ENCODE peak calls at places on chromosomes 3 and 15, in five cellular contexts. One of them, this sample, is unnamed.

GRCh38 chr3:119220198-119220597 is 20.5 kb downstream of the B4GALT4 start:
- DNase-seq in EL: no peak
- DNase-seq in M059J: no peak
- DNase-seq in NCI-H2107: no peak
- DNase-seq in AG04450: no peak
- DNase-seq in this sample: no peak

GRCh38 chr3:99250272-99250671 is 348.8 kb upstream of the DCBLD2 start:
- DNase-seq in EL: peak
- DNase-seq in M059J: peak
- DNase-seq in NCI-H2107: no peak
- DNase-seq in AG04450: no peak
- DNase-seq in this sample: no peak

GRCh38 chr15:88393719-88394519 is 73.3 kb downstream of the MRPL46 start:
- DNase-seq in EL: no peak
- DNase-seq in M059J: peak
- DNase-seq in NCI-H2107: no peak
- DNase-seq in AG04450: no peak
- DNase-seq in this sample: peak

GRCh38 chr3:152100491-152101086 is 168.1 kb upstream of the MBNL1 start:
- DNase-seq in EL: no peak
- DNase-seq in M059J: no peak
- DNase-seq in NCI-H2107: no peak
- DNase-seq in AG04450: no peak
- DNase-seq in this sample: no peak

GRCh38 chr3:144496116-144496835 is 524.7 kb downstream of the DIPK2A start:
- DNase-seq in EL: no peak
- DNase-seq in M059J: no peak
- DNase-seq in NCI-H2107: no peak
- DNase-seq in AG04450: no peak
- DNase-seq in this sample: peak

GRCh38 chr3:11803977-11804903 is 42.4 kb downstream of the TAMM41 start:
- DNase-seq in EL: peak
- DNase-seq in M059J: peak
- DNase-seq in NCI-H2107: no peak
- DNase-seq in AG04450: no peak
- DNase-seq in this sample: peak

GRCh38 chr3:55519016-55519415 is 31.9 kb upstream of the WNT5A start:
- DNase-seq in EL: peak
- DNase-seq in M059J: peak
- DNase-seq in NCI-H2107: no peak
- DNase-seq in AG04450: no peak
- DNase-seq in this sample: no peak

GRCh38 chr3:58422756-58423324 is 10.8 kb downstream of the PDHB start:
- DNase-seq in EL: no peak
- DNase-seq in M059J: no peak
- DNase-seq in NCI-H2107: no peak
- DNase-seq in AG04450: no peak
- DNase-seq in this sample: no peak

GRCh38 chr3:190616627-190617026 is 102.7 kb downstream of the IL1RAP start:
- DNase-seq in EL: no peak
- DNase-seq in M059J: no peak
- DNase-seq in NCI-H2107: no peak
- DNase-seq in AG04450: no peak
- DNase-seq in this sample: no peak

GRCh38 chr3:173465112-173465511 is 67.6 kb downstream of the NLGN1 start:
- DNase-seq in EL: peak
- DNase-seq in M059J: peak
- DNase-seq in NCI-H2107: no peak
- DNase-seq in AG04450: no peak
- DNase-seq in this sample: peak

GRCh38 chr15:40991355-40991754 is 38.1 kb downstream of the CHAC1 start:
- DNase-seq in EL: no peak
- DNase-seq in M059J: no peak
- DNase-seq in NCI-H2107: no peak
- DNase-seq in AG04450: no peak
- DNase-seq in this sample: no peak

GRCh38 chr3:15630646-15631350 is 29.3 kb downstream of the BTD start:
- DNase-seq in EL: peak
- DNase-seq in M059J: peak
- DNase-seq in NCI-H2107: no peak
- DNase-seq in AG04450: no peak
- DNase-seq in this sample: peak

GRCh38 chr3:49566312-49566711 is 12.0 kb downstream of the BSN start:
- DNase-seq in EL: no peak
- DNase-seq in M059J: no peak
- DNase-seq in NCI-H2107: no peak
- DNase-seq in AG04450: no peak
- DNase-seq in this sample: no peak

GRCh38 chr3:113436794-113437193 is 4.5 kb downstream of the CFAP44 start:
- DNase-seq in EL: peak
- DNase-seq in M059J: peak
- DNase-seq in NCI-H2107: no peak
- DNase-seq in AG04450: peak
- DNase-seq in this sample: peak

GRCh38 chr15:70197945-70198361 is 100.2 kb upstream of the TLE3 start:
- DNase-seq in EL: no peak
- DNase-seq in M059J: no peak
- DNase-seq in NCI-H2107: no peak
- DNase-seq in AG04450: no peak
- DNase-seq in this sample: no peak

GRCh38 chr3:143895805-143896204 is 47.5 kb upstream of the SLC9A9 start:
- DNase-seq in EL: no peak
- DNase-seq in M059J: peak
- DNase-seq in NCI-H2107: no peak
- DNase-seq in AG04450: no peak
- DNase-seq in this sample: no peak

GRCh38 chr3:94226058-94226457 is 163.2 kb downstream of the NSUN3 start:
- DNase-seq in EL: peak
- DNase-seq in M059J: peak
- DNase-seq in NCI-H2107: no peak
- DNase-seq in AG04450: no peak
- DNase-seq in this sample: no peak

GRCh38 chr15:32698773-32699390 is 18.9 kb upstream of the GREM1 start:
- DNase-seq in EL: no peak
- DNase-seq in M059J: peak
- DNase-seq in NCI-H2107: no peak
- DNase-seq in AG04450: no peak
- DNase-seq in this sample: no peak

GRCh38 chr15:70299931-70300858 is 202.5 kb upstream of the TLE3 start:
- DNase-seq in EL: no peak
- DNase-seq in M059J: no peak
- DNase-seq in NCI-H2107: peak
- DNase-seq in AG04450: no peak
- DNase-seq in this sample: no peak

GRCh38 chr3:194296832-194297666 is 54.1 kb downstream of the CPN2 start:
- DNase-seq in EL: no peak
- DNase-seq in M059J: peak
- DNase-seq in NCI-H2107: no peak
- DNase-seq in AG04450: no peak
- DNase-seq in this sample: no peak

GRCh38 chr3:128623762-128624176 is 26.8 kb downstream of the RPN1 start:
- DNase-seq in EL: peak
- DNase-seq in M059J: no peak
- DNase-seq in NCI-H2107: no peak
- DNase-seq in AG04450: peak
- DNase-seq in this sample: no peak

GRCh38 chr3:127444761-127445160 is 145.8 kb downstream of the TPRA1 start:
- DNase-seq in EL: no peak
- DNase-seq in M059J: no peak
- DNase-seq in NCI-H2107: no peak
- DNase-seq in AG04450: no peak
- DNase-seq in this sample: no peak

GRCh38 chr15:101267320-101268104 is 9.8 kb downstream of the SELENOS start:
- DNase-seq in EL: peak
- DNase-seq in M059J: peak
- DNase-seq in NCI-H2107: no peak
- DNase-seq in AG04450: no peak
- DNase-seq in this sample: peak

GRCh38 chr3:73624363-73625123 is at the start of gene PDZRN3:
- DNase-seq in EL: peak
- DNase-seq in M059J: peak
- DNase-seq in NCI-H2107: no peak
- DNase-seq in AG04450: no peak
- DNase-seq in this sample: peak

GRCh38 chr3:110327870-110328269 is 743.7 kb upstream of the NECTIN3 start:
- DNase-seq in EL: peak
- DNase-seq in M059J: peak
- DNase-seq in NCI-H2107: no peak
- DNase-seq in AG04450: no peak
- DNase-seq in this sample: no peak

GRCh38 chr3:144677118-144677517 is 705.5 kb downstream of the DIPK2A start:
- DNase-seq in EL: peak
- DNase-seq in M059J: peak
- DNase-seq in NCI-H2107: no peak
- DNase-seq in AG04450: no peak
- DNase-seq in this sample: peak

GRCh38 chr3:22161315-22161714 is 410.3 kb upstream of the ZNF385D start:
- DNase-seq in EL: no peak
- DNase-seq in M059J: no peak
- DNase-seq in NCI-H2107: no peak
- DNase-seq in AG04450: no peak
- DNase-seq in this sample: no peak

GRCh38 chr3:129727707-129728106 is 121.2 kb upstream of the PLXND1 start:
- DNase-seq in EL: no peak
- DNase-seq in M059J: peak
- DNase-seq in NCI-H2107: no peak
- DNase-seq in AG04450: peak
- DNase-seq in this sample: peak

GRCh38 chr15:52020253-52021085 is 1.4 kb downstream of the MAPK6 start:
- DNase-seq in EL: no peak
- DNase-seq in M059J: peak
- DNase-seq in NCI-H2107: no peak
- DNase-seq in AG04450: no peak
- DNase-seq in this sample: no peak